ENCODE peak calls at places on chromosome 3, in five cellular contexts. J is HepG2, W is H1, V is GM12878, H is NT2/D1. T is an unnamed sample.

GRCh38 chr3:52281980-52282801 is 3.7 kb upstream of the WDR82 start:
- DNase-seq in J (peak; percentile 59), W (no peak), V (no peak), H (no peak), T (no peak)

GRCh38 chr3:157176108-157176507 is 16.2 kb upstream of the CCNL1 start:
- DNase-seq in J (no peak), W (no peak), V (no peak), H (no peak), T (no peak)

GRCh38 chr3:170436697-170437096 is 18.0 kb downstream of the CLDN11 start:
- DNase-seq in J (no peak), W (no peak), V (no peak), H (no peak), T (no peak)

GRCh38 chr3:127535901-127536817 is 54.4 kb downstream of the TPRA1 start:
- DNase-seq in J (no peak), W (no peak), V (no peak), H (no peak), T (no peak)

GRCh38 chr3:60086811-60087210 is 1037.0 kb upstream of the CFAP20DC start:
- DNase-seq in J (peak; percentile 1), W (no peak), V (peak; percentile 23), H (no peak), T (no peak)

GRCh38 chr3:146277953-146278631 is 27.2 kb upstream of the PLSCR4 start:
- DNase-seq in J (peak; percentile 4), W (no peak), V (no peak), H (no peak), T (no peak)

GRCh38 chr3:46705751-46706572 is 4.8 kb downstream of the TMIE start:
- DNase-seq in J (no peak), W (no peak), V (no peak), H (peak; percentile 56), T (no peak)

GRCh38 chr3:188860147-188860546 is 311.6 kb upstream of the TPRG1 start:
- DNase-seq in J (no peak), W (no peak), V (no peak), H (no peak), T (no peak)

DNA sequence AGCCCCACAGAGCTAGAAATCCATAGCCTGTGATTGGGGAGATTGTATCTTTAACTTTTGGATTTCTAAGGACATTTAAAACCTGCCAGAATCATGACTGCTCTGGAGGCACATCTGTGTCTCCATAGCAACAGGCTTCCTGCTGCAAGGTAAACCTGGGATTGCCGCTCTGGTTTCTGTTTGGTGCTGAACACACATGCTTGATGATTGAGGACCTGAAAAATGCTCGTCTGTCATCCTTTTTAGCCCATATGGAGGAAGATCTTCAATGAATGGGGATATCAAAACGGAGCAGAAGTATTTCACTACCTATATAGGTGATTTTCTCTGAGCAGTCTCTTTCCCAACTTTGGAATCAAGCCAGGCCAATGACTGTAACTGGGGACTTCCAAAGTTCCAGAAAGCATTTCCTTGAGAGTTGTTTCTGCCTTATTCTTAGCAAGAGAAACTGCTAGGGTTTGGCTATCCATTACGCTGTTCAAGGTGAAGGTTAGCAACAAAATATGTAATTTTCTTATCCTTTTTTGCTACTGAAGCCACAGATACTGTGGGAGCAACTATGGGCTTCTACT is 96.5 kb upstream of the TNIK start:
- DNase-seq in J (no peak), W (no peak), V (no peak), H (no peak), T (no peak)
- TF ChIP-seq SUZ12 in J (no peak), W (no peak), V (no peak), H (no peak), T (no peak)

DNA sequence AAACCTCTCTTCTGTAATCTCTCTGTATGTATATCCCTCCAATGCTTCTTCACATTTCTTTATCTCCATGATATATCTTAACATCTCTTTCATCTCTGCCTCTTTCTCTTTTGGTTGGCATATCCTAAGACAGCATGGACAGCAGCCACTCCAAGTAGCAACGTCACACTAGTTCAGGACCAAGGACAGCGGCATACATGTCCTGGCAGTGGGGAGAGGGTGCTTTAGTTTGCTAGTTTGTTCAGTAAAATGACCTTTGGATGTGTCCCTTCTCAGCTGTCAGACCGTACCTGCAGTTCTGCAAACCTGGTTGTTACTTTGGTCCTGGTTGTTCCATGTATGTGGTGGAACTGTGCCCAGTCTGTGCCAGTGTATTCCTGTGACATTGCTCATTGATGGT is 225.6 kb upstream of the ROPN1 start:
- DNase-seq in J (peak; percentile 76), W (peak; percentile 82), V (no peak), H (peak; percentile 68), T (peak; percentile 60)
- TF ChIP-seq SUZ12 in J (no peak), W (no peak), V (no peak), H (no peak), T (no peak)

GRCh38 chr3:13509066-13509815 is 29.1 kb downstream of the HDAC11 start:
- DNase-seq in J (no peak), W (no peak), V (no peak), H (no peak), T (no peak)

GRCh38 chr3:13506680-13507079 is 26.6 kb downstream of the HDAC11 start:
- DNase-seq in J (no peak), W (no peak), V (no peak), H (no peak), T (no peak)

GRCh38 chr3:13507247-13507790 is 27.2 kb downstream of the HDAC11 start:
- DNase-seq in J (no peak), W (no peak), V (no peak), H (no peak), T (no peak)

GRCh38 chr3:13508496-13508895 is 28.4 kb downstream of the HDAC11 start:
- DNase-seq in J (no peak), W (no peak), V (no peak), H (no peak), T (no peak)

DNA sequence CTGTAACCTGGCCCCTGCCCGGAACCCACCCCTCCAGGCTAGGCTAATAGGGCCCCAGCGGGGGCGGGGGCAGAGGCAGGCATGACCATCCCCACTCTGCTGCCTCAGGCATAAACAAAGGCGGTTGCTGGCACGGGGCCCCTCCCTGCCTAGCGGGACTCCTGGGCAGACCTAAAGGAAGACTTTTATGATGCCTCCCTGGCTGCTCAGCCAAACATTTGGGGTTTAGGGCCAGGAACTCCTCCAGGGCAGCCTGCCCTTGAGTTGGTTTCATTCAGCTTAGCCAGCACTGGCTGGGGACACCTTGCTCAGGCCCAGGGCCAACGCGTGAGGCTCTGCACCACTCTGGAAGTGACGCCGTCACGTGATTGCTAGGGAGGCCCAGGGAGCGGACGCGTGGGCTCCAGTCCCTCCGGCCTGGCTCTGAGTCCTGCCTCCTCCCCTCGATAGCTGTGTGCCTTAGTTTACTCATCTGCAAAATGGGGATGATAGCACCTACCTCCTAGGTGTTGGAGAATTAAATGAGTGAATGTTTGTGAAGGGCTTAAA is 27.8 kb downstream of the HDAC11 start:
- DNase-seq in J (no peak), W (no peak), V (no peak), H (peak; percentile 35), T (no peak)
- TF ChIP-seq SUZ12 in J (no peak), W (no peak), V (no peak), H (no peak), T (no peak)

GRCh38 chr3:12158387-12159226 is at the start of gene TIMP4:
- DNase-seq in J (peak; percentile 46), W (peak; percentile 69), V (no peak), H (peak; percentile 74), T (no peak)

GRCh38 chr3:12155833-12156232 is 2.9 kb downstream of the TIMP4 start:
- DNase-seq in J (peak; percentile 25), W (no peak), V (no peak), H (no peak), T (no peak)

GRCh38 chr3:12154151-12154550 is 4.6 kb downstream of the TIMP4 start:
- DNase-seq in J (no peak), W (no peak), V (no peak), H (no peak), T (no peak)

GRCh38 chr3:12157026-12157425 is 1.7 kb downstream of the TIMP4 start:
- DNase-seq in J (no peak), W (no peak), V (no peak), H (no peak), T (no peak)

DNA sequence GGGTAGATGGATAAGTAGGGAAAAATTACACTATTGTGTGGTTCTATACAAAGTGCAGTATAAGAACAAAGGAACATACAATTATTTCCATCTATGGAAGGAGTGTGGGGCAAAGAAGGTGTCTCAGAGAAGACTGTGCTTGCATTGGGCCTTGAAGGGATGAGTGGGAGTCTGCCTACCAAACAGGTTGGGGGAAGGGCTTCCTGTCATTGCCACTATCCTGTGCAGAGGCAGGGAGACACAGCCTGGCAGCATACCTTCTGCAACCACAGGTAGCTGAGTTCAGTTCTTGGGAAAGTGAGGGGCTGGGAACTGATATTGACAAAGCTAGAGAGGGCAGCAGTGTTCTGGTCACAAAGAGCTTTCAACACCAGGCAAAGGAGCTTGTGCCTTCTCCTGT is 3.4 kb downstream of the TIMP4 start:
- DNase-seq in J (no peak), W (no peak), V (no peak), H (no peak), T (no peak)
- TF ChIP-seq SUZ12 in J (no peak), W (no peak), V (no peak), H (no peak), T (no peak)

GRCh38 chr3:126303272-126303671 is 53.9 kb downstream of the KLF15 start:
- DNase-seq in J (no peak), W (no peak), V (no peak), H (no peak), T (no peak)
- TF ChIP-seq SUZ12 in J (no peak), W (no peak), V (no peak), H (no peak), T (no peak)

DNA sequence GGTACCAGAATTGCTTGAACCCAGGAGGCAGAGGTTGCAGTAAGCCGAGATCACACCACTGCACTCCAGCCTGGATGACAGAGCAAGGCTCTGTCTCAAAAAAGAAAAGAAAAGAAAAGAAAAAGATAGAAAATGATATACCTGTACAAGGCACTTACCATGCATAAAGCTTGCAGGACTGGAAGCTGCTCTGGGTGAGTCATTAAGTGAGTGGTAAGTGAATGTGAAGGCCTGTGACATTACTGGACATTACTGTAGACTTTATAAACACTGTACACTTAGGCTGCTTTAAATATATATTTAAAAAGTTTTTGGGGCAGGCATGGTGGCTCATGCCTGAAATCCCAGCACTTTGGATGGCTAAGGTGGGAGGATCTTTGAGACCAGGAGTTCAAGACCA is 99.2 kb downstream of the SLMAP start:
- DNase-seq in J (no peak), W (no peak), V (no peak), H (no peak), T (no peak)
- TF ChIP-seq SUZ12 in J (no peak), W (no peak), V (no peak), H (no peak), T (no peak)

DNA sequence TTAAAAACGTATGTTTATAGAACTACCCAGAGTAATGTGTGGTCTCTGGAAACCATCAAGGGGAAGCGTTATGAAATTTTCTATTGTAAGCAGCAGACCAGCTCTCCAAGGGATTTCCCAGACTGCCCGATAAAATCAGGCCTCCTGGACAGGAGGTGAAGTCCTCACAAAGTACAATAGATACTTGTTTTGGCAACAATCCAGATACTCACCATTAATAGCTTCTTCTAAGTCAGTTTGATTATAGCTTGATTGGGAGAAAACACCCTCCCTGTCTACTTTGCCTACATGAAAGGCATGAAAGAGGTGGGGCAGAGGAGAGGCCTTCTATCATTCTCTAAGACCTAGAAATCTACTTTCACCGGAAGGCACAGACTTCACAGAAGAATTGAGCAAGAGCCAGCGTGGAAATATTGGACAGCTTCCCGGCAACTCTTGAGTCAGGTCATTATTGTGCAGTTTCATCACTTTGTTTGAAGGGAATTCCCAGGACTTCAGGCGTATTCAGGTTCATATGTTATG is 103.7 kb downstream of the CD47 start:
- DNase-seq in J (peak; percentile 46), W (no peak), V (no peak), H (no peak), T (no peak)
- TF ChIP-seq SUZ12 in J (no peak), W (no peak), V (no peak), H (no peak), T (no peak)

GRCh38 chr3:73580343-73580742 is 44.4 kb downstream of the PDZRN3 start:
- DNase-seq in J (no peak), W (no peak), V (no peak), H (no peak), T (no peak)
- TF ChIP-seq SUZ12 in J (no peak), W (no peak), V (no peak), H (no peak), T (no peak)

T was measured in HEK293T.